ENCODE peak calls at places on chromosomes 13 and 19, in seven cellular contexts. O is AG04450; F is mesenchymal stem cell; E is CD8-positive, alpha-beta T cell; J is IMR-90; Q is tibial artery; B is OCI-LY7. N is an unnamed sample.

GRCh38 chr13:40215311-40215710 is 451.1 kb downstream of the FOXO1 start:
- DNase-seq in O (no peak), F (no peak), E (no peak), J (no peak), Q (no peak), B (no peak), N (no peak)

GRCh38 chr13:75458696-75459422 is 23.1 kb downstream of the TBC1D4 start:
- DNase-seq in O (no peak), F (no peak), E (no peak), J (no peak), Q (no peak), B (no peak), N (no peak)

GRCh38 chr19:38691938-38692457 is 44.5 kb downstream of the ACTN4 start:
- DNase-seq in O (peak; percentile 55), F (peak; percentile 97), E (no peak), J (peak; percentile 92), Q (peak; percentile 81), B (no peak), N (no peak)

GRCh38 chr13:28313579-28313978 is 175.2 kb downstream of the PAN3 start:
- DNase-seq in O (no peak), F (peak; percentile 36), E (no peak), J (peak; percentile 57), Q (no peak), B (peak; percentile 23), N (no peak)

GRCh38 chr13:111247552-111247951 is 72.9 kb upstream of the TEX29 start:
- DNase-seq in O (no peak), F (no peak), E (no peak), J (no peak), Q (no peak), B (no peak), N (no peak)

GRCh38 chr19:956747-957451 is 27.2 kb upstream of the WDR18 start:
- DNase-seq in O (no peak), F (peak; percentile 78), E (no peak), J (peak; percentile 36), Q (no peak), B (no peak), N (no peak)

GRCh38 chr13:29362849-29363604 is 232.5 kb downstream of the SLC7A1 start:
- DNase-seq in O (peak; percentile 4), F (peak; percentile 60), E (no peak), J (peak; percentile 44), Q (no peak), B (peak; percentile 67), N (peak; percentile 14)

GRCh38 chr19:19381007-19381926 is 24.2 kb upstream of the GATAD2A start:
- DNase-seq in O (no peak), F (no peak), E (no peak), J (no peak), Q (no peak), B (peak; percentile 77), N (no peak)

GRCh38 chr13:54029226-54029625 is 1000.6 kb downstream of the OLFM4 start:
- DNase-seq in O (no peak), F (peak; percentile 54), E (no peak), J (no peak), Q (no peak), B (peak; percentile 34), N (no peak)

GRCh38 chr13:57627663-57628062 is 3.9 kb upstream of the PCDH17 start:
- DNase-seq in O (no peak), F (peak; percentile 49), E (no peak), J (peak; percentile 2), Q (no peak), B (peak; percentile 43), N (no peak)

GRCh38 chr13:26253787-26254582 is at the start of gene CDK8:
- DNase-seq in O (peak; percentile 59), F (peak; percentile 96), E (peak; percentile 78), J (peak; percentile 87), Q (peak; percentile 87), B (peak; percentile 93), N (peak; percentile 80)

GRCh38 chr19:10327793-10328192 is 5.5 kb downstream of the RAVER1 start:
- DNase-seq in O (no peak), F (no peak), E (no peak), J (no peak), Q (no peak), B (no peak), N (no peak)

GRCh38 chr19:10286803-10287737 is at the start of gene ICAM4:
- DNase-seq in O (no peak), F (peak; percentile 58), E (no peak), J (peak; percentile 29), Q (peak; percentile 54), B (peak; percentile 27), N (no peak)

GRCh38 chr19:13370948-13371347 is 135.3 kb downstream of the CACNA1A start:
- DNase-seq in O (no peak), F (no peak), E (no peak), J (no peak), Q (no peak), B (no peak), N (no peak)

GRCh38 chr13:36839281-36839680 is 20.3 kb downstream of the RFXAP start:
- DNase-seq in O (no peak), F (no peak), E (no peak), J (no peak), Q (no peak), B (no peak), N (no peak)

GRCh38 chr19:13850910-13851753 is 25.8 kb upstream of the NANOS3 start:
- DNase-seq in O (peak; percentile 88), F (peak; percentile 96), E (no peak), J (peak; percentile 94), Q (peak; percentile 92), B (no peak), N (peak; percentile 71)

GRCh38 chr19:40367577-40368434 is 19.3 kb downstream of the PLD3 start:
- DNase-seq in O (no peak), F (no peak), E (no peak), J (no peak), Q (no peak), B (no peak), N (no peak)

GRCh38 chr19:16830679-16831078 is 1.5 kb downstream of the SIN3B start:
- DNase-seq in O (no peak), F (peak; percentile 26), E (no peak), J (peak; percentile 40), Q (no peak), B (no peak), N (no peak)

GRCh38 chr19:10981496-10981895 is 20.7 kb downstream of the SMARCA4 start:
- DNase-seq in O (peak; percentile 41), F (peak; percentile 60), E (no peak), J (peak; percentile 73), Q (no peak), B (no peak), N (no peak)

GRCh38 chr13:44669534-44669933 is 93.4 kb upstream of the TSC22D1 start:
- DNase-seq in O (no peak), F (no peak), E (no peak), J (no peak), Q (no peak), B (no peak), N (no peak)

GRCh38 chr19:9078651-9079050 is 8.2 kb upstream of the OR1M1 start:
- DNase-seq in O (no peak), F (no peak), E (no peak), J (no peak), Q (no peak), B (no peak), N (no peak)

GRCh38 chr13:92355213-92355612 is 871.4 kb upstream of the GPC6 start:
- DNase-seq in O (no peak), F (peak; percentile 26), E (no peak), J (peak; percentile 5), Q (no peak), B (peak; percentile 30), N (no peak)

GRCh38 chr19:38683393-38684077 is 36.1 kb downstream of the ACTN4 start:
- DNase-seq in O (no peak), F (peak; percentile 92), E (peak; percentile 42), J (peak; percentile 85), Q (peak; percentile 77), B (no peak), N (peak; percentile 69)

GRCh38 chr13:59447031-59447430 is 716.7 kb downstream of the DIAPH3 start:
- DNase-seq in O (no peak), F (no peak), E (no peak), J (no peak), Q (no peak), B (no peak), N (no peak)

GRCh38 chr19:35365303-35365702 is 5.6 kb upstream of the GPR42 start:
- DNase-seq in O (no peak), F (no peak), E (no peak), J (no peak), Q (no peak), B (no peak), N (no peak)

GRCh38 chr13:41694902-41695301 is 237.6 kb downstream of the RGCC start:
- DNase-seq in O (peak; percentile 70), F (peak; percentile 96), E (no peak), J (peak; percentile 95), Q (peak; percentile 81), B (peak; percentile 45), N (no peak)

GRCh38 chr13:79869326-79869725 is 388.4 kb downstream of the NDFIP2 start:
- DNase-seq in O (no peak), F (peak; percentile 44), E (no peak), J (peak; percentile 37), Q (no peak), B (no peak), N (no peak)

GRCh38 chr19:17854061-17854460 is 5.6 kb upstream of the RPL18A start:
- DNase-seq in O (no peak), F (no peak), E (no peak), J (no peak), Q (no peak), B (no peak), N (no peak)

GRCh38 chr13:93227280-93227905 is 786 bp downstream of the GPC6 start:
- DNase-seq in O (no peak), F (peak; percentile 78), E (no peak), J (peak; percentile 52), Q (no peak), B (no peak), N (no peak)

DNA sequence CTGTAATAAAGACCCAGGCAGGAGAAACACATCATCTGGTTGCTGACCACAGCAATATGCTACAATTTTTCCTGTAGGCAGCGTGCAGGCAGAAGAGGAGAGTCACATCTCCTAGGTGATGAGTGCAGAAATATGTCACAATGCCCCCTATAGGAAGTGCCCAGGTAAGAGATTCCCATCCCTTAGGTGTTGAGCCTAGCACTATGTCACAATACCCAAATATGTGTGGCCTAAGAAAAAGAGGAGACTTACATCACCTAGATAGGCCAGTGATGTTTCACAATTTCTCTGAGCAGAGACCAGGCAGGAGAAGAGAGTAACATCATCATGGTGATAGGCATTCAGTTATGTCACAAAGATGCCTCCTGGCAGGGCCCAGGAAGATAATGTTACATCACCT is 49.4 kb upstream of the ZNF728 start:
- DNase-seq in O (no peak), F (no peak), E (no peak), J (no peak), Q (no peak), B (no peak), N (no peak)
- H3K9me3 ChIP-seq in O (peaks cover 14% of the 10 kb centered on the region), F (peaks cover 49% of the 10 kb centered on the region), E (no peaks in the 10 kb centered on the region), J (peaks cover 29% of the 10 kb centered on the region), Q (no peaks in the 10 kb centered on the region), B (no peaks in the 10 kb centered on the region), N (no peaks in the 10 kb centered on the region)

GRCh38 chr19:57578487-57579205 is at the start of gene ZNF416:
- DNase-seq in O (peak; percentile 97), F (peak; percentile 98), E (peak; percentile 91), J (peak; percentile 99), Q (peak; percentile 97), B (peak; percentile 99), N (peak; percentile 92)
- H3K9me3 ChIP-seq in O (peaks cover 60% of the 10 kb centered on the region), F (peaks cover 45% of the 10 kb centered on the region), E (peaks cover 31% of the 10 kb centered on the region), J (peaks cover 47% of the 10 kb centered on the region), Q (peaks cover 51% of the 10 kb centered on the region), B (peaks cover 23% of the 10 kb centered on the region), N (peaks cover 16% of the 10 kb centered on the region)

GRCh38 chr19:53471916-53472315 is 4.4 kb downstream of the ZNF813 start:
- DNase-seq in O (no peak), F (no peak), E (no peak), J (no peak), Q (no peak), B (no peak), N (no peak)
- H3K9me3 ChIP-seq in O (peaks cover 10% of the 10 kb centered on the region), F (peaks cover 7% of the 10 kb centered on the region), E (peaks cover 5% of the 10 kb centered on the region), J (peaks cover under 1% of the 10 kb centered on the region), Q (peaks cover 31% of the 10 kb centered on the region), B (no peaks in the 10 kb centered on the region), N (peaks cover 18% of the 10 kb centered on the region)

GRCh38 chr19:44032001-44032610 is 6.9 kb downstream of the ZNF222 start:
- DNase-seq in O (no peak), F (no peak), E (no peak), J (no peak), Q (no peak), B (no peak), N (no peak)
- H3K9me3 ChIP-seq in O (peaks cover 33% of the 10 kb centered on the region), F (peaks cover 86% of the 10 kb centered on the region), E (peaks cover 29% of the 10 kb centered on the region), J (peaks cover 50% of the 10 kb centered on the region), Q (peaks cover 95% of the 10 kb centered on the region), B (no peaks in the 10 kb centered on the region), N (peaks cover 45% of the 10 kb centered on the region)